ENCODE peak calls at places on chromosome 14, in six cellular contexts. E is fibroblast of villous mesenchyme, U is fibroblast of pulmonary artery, X is HepG2, L is upper lobe of left lung, D is fibroblast of lung. M is an unnamed sample.

GRCh38 chr14:22520235-22520634 is 68.8 kb downstream of the DAD1 start:
- DNase-seq in E (peak), U (peak), X (no peak), L (no peak), D (peak), M (peak)

GRCh38 chr14:61557262-61557661 is 138.1 kb upstream of the HIF1A start:
- DNase-seq in E (no peak), U (no peak), X (no peak), L (no peak), D (no peak), M (no peak)

GRCh38 chr14:77303417-77304156 is 17.1 kb downstream of the POMT2 start:
- DNase-seq in E (peak), U (peak), X (peak), L (no peak), D (peak), M (peak)

GRCh38 chr14:60656755-60657608 is 7.7 kb upstream of the SIX1 start:
- DNase-seq in E (peak), U (peak), X (peak), L (peak), D (peak), M (peak)

GRCh38 chr14:68386950-68387779 is 405.7 kb downstream of the ZFP36L1 start:
- DNase-seq in E (peak), U (peak), X (no peak), L (no peak), D (peak), M (peak)

GRCh38 chr14:69315302-69315701 is 55.3 kb downstream of the GALNT16 start:
- DNase-seq in E (no peak), U (peak), X (no peak), L (no peak), D (no peak), M (no peak)

GRCh38 chr14:101017209-101017608 is 113.7 kb upstream of the RTL1 start:
- DNase-seq in E (peak), U (peak), X (no peak), L (no peak), D (peak), M (peak)

GRCh38 chr14:82091097-82091496 is 557.4 kb upstream of the SEL1L start:
- DNase-seq in E (no peak), U (no peak), X (no peak), L (peak), D (no peak), M (no peak)

GRCh38 chr14:101876539-101876938 is 87.8 kb upstream of the DYNC1H1 start:
- DNase-seq in E (peak), U (peak), X (no peak), L (no peak), D (peak), M (no peak)

GRCh38 chr14:39434401-39434800 is 2.2 kb upstream of the FBXO33 start:
- DNase-seq in E (no peak), U (peak), X (no peak), L (no peak), D (no peak), M (no peak)

GRCh38 chr14:24403294-24404013 is 4.7 kb downstream of the NYNRIN start:
- DNase-seq in E (no peak), U (peak), X (no peak), L (no peak), D (peak), M (no peak)

GRCh38 chr14:66652736-66653135 is 144.8 kb downstream of the GPHN start:
- DNase-seq in E (no peak), U (no peak), X (no peak), L (no peak), D (no peak), M (no peak)

GRCh38 chr14:50363734-50364113 is 33.0 kb downstream of the CDKL1 start:
- DNase-seq in E (peak), U (peak), X (no peak), L (no peak), D (peak), M (no peak)

GRCh38 chr14:54789166-54789565 is 113.5 kb downstream of the GCH1 start:
- DNase-seq in E (no peak), U (no peak), X (no peak), L (no peak), D (no peak), M (no peak)

GRCh38 chr14:101187017-101187815 is 283.7 kb upstream of the RTL1 start:
- DNase-seq in E (no peak), U (no peak), X (no peak), L (no peak), D (no peak), M (no peak)

GRCh38 chr14:95464524-95464923 is 51.9 kb downstream of the SYNE3 start:
- DNase-seq in E (no peak), U (no peak), X (no peak), L (no peak), D (no peak), M (no peak)

GRCh38 chr14:77243853-77244252 is 27.2 kb downstream of the NGB start:
- DNase-seq in E (no peak), U (no peak), X (no peak), L (no peak), D (no peak), M (no peak)

GRCh38 chr14:50527970-50528369 is 4.4 kb downstream of the MAP4K5 start:
- DNase-seq in E (peak), U (no peak), X (no peak), L (no peak), D (no peak), M (peak)

DNA sequence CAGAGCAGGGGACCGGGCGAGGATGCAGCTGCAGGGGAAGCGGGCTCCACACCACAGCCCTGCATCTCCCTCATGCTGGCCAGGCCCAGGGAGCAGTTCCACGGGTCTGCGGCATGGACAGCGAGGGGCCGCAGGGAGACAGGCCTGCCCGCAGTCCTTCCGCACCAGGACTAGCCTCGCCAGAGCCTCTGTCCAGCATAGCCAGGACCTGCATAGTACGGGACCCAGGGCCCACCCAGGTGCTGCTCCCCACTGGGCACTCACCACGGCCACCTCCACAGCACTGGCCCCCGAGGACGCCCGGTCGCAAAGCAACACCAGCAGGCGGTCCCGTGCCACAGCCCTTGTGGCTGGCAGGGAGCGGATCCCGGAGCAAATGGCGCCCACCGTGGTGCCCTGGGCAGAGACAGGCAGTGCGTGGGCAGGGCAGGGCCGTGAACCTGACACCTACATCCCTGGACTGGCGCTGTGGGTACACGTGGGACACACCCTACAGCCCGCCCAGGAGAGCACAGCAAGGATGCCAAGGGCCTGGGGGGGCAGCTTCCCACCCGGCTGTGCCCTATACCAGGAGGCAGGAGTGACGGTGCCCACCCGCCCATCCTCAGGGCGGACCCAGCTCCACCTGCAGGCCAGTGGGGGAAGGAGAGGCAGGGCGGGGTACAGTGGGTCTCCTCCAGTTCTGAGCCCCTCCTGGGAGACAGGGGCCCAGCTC is 23.8 kb downstream of the JAG2 start:
- DNase-seq in E (no peak), U (no peak), X (no peak), L (peak), D (no peak), M (no peak)
- TF ChIP-seq CTCF in E (no peak), U (no peak), X (peak), L (no peak), D (no peak), M (no peak)

GRCh38 chr14:90331497-90332270 is at the start of gene NRDE2:
- DNase-seq in E (peak), U (peak), X (peak), L (peak), D (peak), M (peak)

GRCh38 chr14:90336401-90336800 is 4.7 kb upstream of the NRDE2 start:
- DNase-seq in E (no peak), U (no peak), X (no peak), L (no peak), D (no peak), M (no peak)

GRCh38 chr14:90332271-90332584 is 487 bp upstream of the NRDE2 start:
- DNase-seq in E (no peak), U (no peak), X (no peak), L (no peak), D (no peak), M (no peak)

GRCh38 chr14:90330203-90331196 is 1.2 kb downstream of the NRDE2 start:
- DNase-seq in E (no peak), U (no peak), X (no peak), L (no peak), D (no peak), M (no peak)
- H3K4me3 ChIP-seq in E (peak), U (peak), X (peak), L (no peak), D (peak), M (peak)

GRCh38 chr14:92121670-92122350 is at the start of the genes CPSF2 and NDUFB1:
- DNase-seq in E (peak), U (peak), X (peak), L (peak), D (peak), M (peak)
- TF ChIP-seq CTCF in E (no peak), U (no peak), X (no peak), L (peak), D (no peak), M (no peak)

GRCh38 chr14:103746706-103747105 is 31.1 kb downstream of the ZFYVE21 start:
- DNase-seq in E (no peak), U (no peak), X (no peak), L (no peak), D (no peak), M (peak)

GRCh38 chr14:103749860-103750259 is 34.2 kb downstream of the ZFYVE21 start:
- DNase-seq in E (no peak), U (no peak), X (no peak), L (no peak), D (no peak), M (no peak)

GRCh38 chr14:103748539-103748867 is 32.9 kb downstream of the ZFYVE21 start:
- DNase-seq in E (no peak), U (no peak), X (no peak), L (no peak), D (no peak), M (no peak)

GRCh38 chr14:103745424-103745823 is 29.8 kb downstream of the ZFYVE21 start:
- DNase-seq in E (no peak), U (no peak), X (peak), L (no peak), D (no peak), M (no peak)

GRCh38 chr14:103749452-103749851 is 33.8 kb downstream of the ZFYVE21 start:
- DNase-seq in E (no peak), U (no peak), X (no peak), L (no peak), D (no peak), M (no peak)
- H3K4me3 ChIP-seq in E (no peak), U (no peak), X (no peak), L (no peak), D (no peak), M (no peak)